ENCODE peak calls at places on chromosomes 3 and 15, in nine cellular contexts. W, T, K, R, A, L, N, P and V are unnamed samples.

GRCh38 chr3:184914628-184915027 is 102.7 kb downstream of the VPS8 start:
- DNase-seq in W (no peak), T (no peak), K (no peak), R (no peak), A (no peak), L (no peak), N (peak; percentile 10), P (no peak), V (no peak)

GRCh38 chr3:118970819-118971218 is 63.8 kb downstream of the IGSF11 start:
- DNase-seq in W (no peak), T (no peak), K (peak; percentile 32), R (no peak), A (no peak), L (peak; percentile 69), N (no peak), P (no peak), V (peak; percentile 43)

GRCh38 chr3:42836545-42837123 is 27.4 kb downstream of the ACKR2 start:
- DNase-seq in W (no peak), T (no peak), K (no peak), R (no peak), A (no peak), L (no peak), N (no peak), P (no peak), V (no peak)

GRCh38 chr3:71875461-71875947 is 90.6 kb upstream of the PROK2 start:
- DNase-seq in W (peak; percentile 24), T (peak; percentile 90), K (peak; percentile 75), R (peak; percentile 71), A (no peak), L (peak; percentile 76), N (peak; percentile 60), P (peak; percentile 71), V (peak; percentile 69)

GRCh38 chr3:114435733-114436132 is 141.9 kb downstream of the TIGIT start:
- DNase-seq in W (no peak), T (no peak), K (no peak), R (no peak), A (no peak), L (no peak), N (peak; percentile 52), P (no peak), V (no peak)

GRCh38 chr3:149314807-149315578 is 18.4 kb downstream of the TM4SF18 start:
- DNase-seq in W (no peak), T (peak; percentile 71), K (no peak), R (no peak), A (no peak), L (no peak), N (peak; percentile 91), P (no peak), V (no peak)

GRCh38 chr3:55629432-55629831 is 142.3 kb upstream of the WNT5A start:
- DNase-seq in W (no peak), T (no peak), K (no peak), R (no peak), A (no peak), L (peak; percentile 33), N (no peak), P (no peak), V (no peak)

GRCh38 chr15:46409879-46410278 is 775.0 kb downstream of the SQOR start:
- DNase-seq in W (no peak), T (no peak), K (peak; percentile 55), R (no peak), A (no peak), L (no peak), N (no peak), P (no peak), V (no peak)

GRCh38 chr3:185517387-185517786 is 18.6 kb upstream of the TMEM41A start:
- DNase-seq in W (no peak), T (no peak), K (no peak), R (no peak), A (no peak), L (no peak), N (no peak), P (no peak), V (no peak)

GRCh38 chr3:138459619-138460535 is 25.5 kb downstream of the ESYT3 start:
- DNase-seq in W (no peak), T (no peak), K (no peak), R (no peak), A (no peak), L (no peak), N (no peak), P (no peak), V (no peak)

GRCh38 chr3:150183619-150184425 is 213.1 kb upstream of the PFN2 start:
- DNase-seq in W (peak; percentile 36), T (peak; percentile 87), K (peak; percentile 91), R (peak; percentile 59), A (peak; percentile 28), L (peak; percentile 73), N (peak; percentile 82), P (peak; percentile 47), V (peak; percentile 89)

GRCh38 chr15:52183562-52184173 is 7.5 kb downstream of the GNB5 start:
- DNase-seq in W (no peak), T (peak; percentile 70), K (no peak), R (peak; percentile 35), A (no peak), L (no peak), N (peak; percentile 44), P (no peak), V (no peak)